ENCODE peak calls at places on chromosome 16, in eight cellular contexts. Y is stimulated activated CD4-positive, alpha-beta T cell treated with anti-CD3 and anti-CD28 coated beads, Interleukin-1b, Interleukin-23, amount 100 ng/mL, for 4 hours; R is CD4-positive, alpha-beta T cell; Z is NCI-H460; B is heart left ventricle; N is activated naive CD8-positive, alpha-beta T cell treated with anti-CD3 and anti-CD28 coated beads, Interleukin-2, amount 50 U/mL, for 24 hours; T is Jurkat, Clone E6-1; O is tibial nerve. P is an unnamed sample.

GRCh38 chr16:77786448-77786847 is 1.9 kb upstream of the VAT1L start:
- DNase-seq in Y (no peak), R (no peak), Z (no peak), B (no peak), N (no peak), T (no peak), O (no peak), P (no peak)

GRCh38 chr16:81810361-81810760 is 31.3 kb downstream of the PLCG2 start:
- DNase-seq in Y (no peak), R (no peak), Z (no peak), B (no peak), N (no peak), T (no peak), O (no peak), P (no peak)

GRCh38 chr16:48611329-48612137 is 1.6 kb upstream of the N4BP1 start:
- DNase-seq in Y (no peak), R (peak), Z (no peak), B (no peak), N (peak), T (peak), O (no peak), P (no peak)

GRCh38 chr16:57131351-57131970 is 39.1 kb downstream of the CPNE2 start:
- DNase-seq in Y (no peak), R (no peak), Z (no peak), B (no peak), N (peak), T (no peak), O (no peak), P (no peak)

GRCh38 chr16:50305441-50306061 is 39.2 kb downstream of the ADCY7 start:
- DNase-seq in Y (no peak), R (no peak), Z (no peak), B (no peak), N (no peak), T (no peak), O (no peak), P (peak)

GRCh38 chr16:12994402-12994801 is 93.0 kb downstream of the SHISA9 start:
- DNase-seq in Y (no peak), R (no peak), Z (no peak), B (no peak), N (no peak), T (no peak), O (no peak), P (no peak)

GRCh38 chr16:81279375-81279774 is 35.4 kb upstream of the GAN start:
- DNase-seq in Y (no peak), R (no peak), Z (no peak), B (no peak), N (no peak), T (no peak), O (no peak), P (no peak)

GRCh38 chr16:4506450-4506849 is 30.3 kb downstream of the HMOX2 start:
- DNase-seq in Y (peak), R (peak), Z (peak), B (peak), N (peak), T (peak), O (peak), P (peak)

GRCh38 chr16:11170201-11170600 is 85.8 kb downstream of the SOCS1 start:
- DNase-seq in Y (no peak), R (no peak), Z (no peak), B (no peak), N (no peak), T (no peak), O (no peak), P (no peak)

GRCh38 chr16:11356573-11357331 is 11.5 kb downstream of the RMI2 start:
- DNase-seq in Y (peak), R (peak), Z (peak), B (peak), N (peak), T (no peak), O (peak), P (peak)

GRCh38 chr16:2820836-2821482 is 3.9 kb downstream of the PRSS21 start:
- DNase-seq in Y (no peak), R (no peak), Z (no peak), B (no peak), N (no peak), T (no peak), O (no peak), P (no peak)

P was measured in uterus.